ENCODE peak calls at places on chromosomes 12 and 14, in ten cellular contexts. One of them, this sample, is unnamed.
A peak's percentile ranks its signal among the peaks of the same experiment; 100 is the strongest.

GRCh38 chr12:92365836-92366235 is 220.2 kb upstream of the BTG1 start:
- DNase-seq in A549: no peak
- DNase-seq in astrocyte of the cerebellum: no peak
- DNase-seq in effector memory CD8-positive, alpha-beta T cell: no peak
- DNase-seq in stimulated activated CD8-positive, alpha-beta memory T cell treated with anti-CD3 and anti-CD28 coated beads, Interleukin-7, amount 100 ng/mL, for 1 hour: no peak
- DNase-seq in NCI-H187 treated with DMSO at 0.1 percent for 48 hours: no peak
- DNase-seq in nephron progenitor cell: no peak
- DNase-seq in amygdala: no peak
- DNase-seq in activated CD8-positive, alpha-beta memory T cell treated with anti-CD3 and anti-CD28 coated beads for 1 hour: no peak
- DNase-seq in NCI-H1694: no peak
- DNase-seq in this sample: no peak

GRCh38 chr14:74314576-74314975 is 11.8 kb upstream of the ABCD4 start:
- DNase-seq in A549: no peak
- DNase-seq in astrocyte of the cerebellum: no peak
- DNase-seq in effector memory CD8-positive, alpha-beta T cell: no peak
- DNase-seq in stimulated activated CD8-positive, alpha-beta memory T cell treated with anti-CD3 and anti-CD28 coated beads, Interleukin-7, amount 100 ng/mL, for 1 hour: no peak
- DNase-seq in NCI-H187 treated with DMSO at 0.1 percent for 48 hours: no peak
- DNase-seq in nephron progenitor cell: no peak
- DNase-seq in amygdala: no peak
- DNase-seq in activated CD8-positive, alpha-beta memory T cell treated with anti-CD3 and anti-CD28 coated beads for 1 hour: no peak
- DNase-seq in NCI-H1694: no peak
- DNase-seq in this sample: no peak

GRCh38 chr14:30551460-30551859 is 7.5 kb upstream of the G2E3 start:
- DNase-seq in A549: no peak
- DNase-seq in astrocyte of the cerebellum: no peak
- DNase-seq in effector memory CD8-positive, alpha-beta T cell: no peak
- DNase-seq in stimulated activated CD8-positive, alpha-beta memory T cell treated with anti-CD3 and anti-CD28 coated beads, Interleukin-7, amount 100 ng/mL, for 1 hour: no peak
- DNase-seq in NCI-H187 treated with DMSO at 0.1 percent for 48 hours: peak; percentile 70
- DNase-seq in nephron progenitor cell: no peak
- DNase-seq in amygdala: no peak
- DNase-seq in activated CD8-positive, alpha-beta memory T cell treated with anti-CD3 and anti-CD28 coated beads for 1 hour: no peak
- DNase-seq in NCI-H1694: no peak
- DNase-seq in this sample: no peak

GRCh38 chr12:13343380-13343779 is 146.9 kb downstream of the EMP1 start:
- DNase-seq in A549: no peak
- DNase-seq in astrocyte of the cerebellum: no peak
- DNase-seq in effector memory CD8-positive, alpha-beta T cell: no peak
- DNase-seq in stimulated activated CD8-positive, alpha-beta memory T cell treated with anti-CD3 and anti-CD28 coated beads, Interleukin-7, amount 100 ng/mL, for 1 hour: no peak
- DNase-seq in NCI-H187 treated with DMSO at 0.1 percent for 48 hours: no peak
- DNase-seq in nephron progenitor cell: no peak
- DNase-seq in amygdala: no peak
- DNase-seq in activated CD8-positive, alpha-beta memory T cell treated with anti-CD3 and anti-CD28 coated beads for 1 hour: no peak
- DNase-seq in NCI-H1694: no peak
- DNase-seq in this sample: no peak

GRCh38 chr12:22812531-22812930 is 187.6 kb downstream of the ETNK1 start:
- DNase-seq in A549: no peak
- DNase-seq in astrocyte of the cerebellum: no peak
- DNase-seq in effector memory CD8-positive, alpha-beta T cell: no peak
- DNase-seq in stimulated activated CD8-positive, alpha-beta memory T cell treated with anti-CD3 and anti-CD28 coated beads, Interleukin-7, amount 100 ng/mL, for 1 hour: no peak
- DNase-seq in NCI-H187 treated with DMSO at 0.1 percent for 48 hours: no peak
- DNase-seq in nephron progenitor cell: no peak
- DNase-seq in amygdala: no peak
- DNase-seq in activated CD8-positive, alpha-beta memory T cell treated with anti-CD3 and anti-CD28 coated beads for 1 hour: no peak
- DNase-seq in NCI-H1694: no peak
- DNase-seq in this sample: no peak

GRCh38 chr12:67716817-67717216 is 68.3 kb downstream of the DYRK2 start:
- DNase-seq in A549: no peak
- DNase-seq in astrocyte of the cerebellum: peak; percentile 46
- DNase-seq in effector memory CD8-positive, alpha-beta T cell: no peak
- DNase-seq in stimulated activated CD8-positive, alpha-beta memory T cell treated with anti-CD3 and anti-CD28 coated beads, Interleukin-7, amount 100 ng/mL, for 1 hour: no peak
- DNase-seq in NCI-H187 treated with DMSO at 0.1 percent for 48 hours: no peak
- DNase-seq in nephron progenitor cell: no peak
- DNase-seq in amygdala: no peak
- DNase-seq in activated CD8-positive, alpha-beta memory T cell treated with anti-CD3 and anti-CD28 coated beads for 1 hour: no peak
- DNase-seq in NCI-H1694: no peak
- DNase-seq in this sample: no peak

GRCh38 chr14:55975281-55975905 is 142.8 kb upstream of the PELI2 start:
- DNase-seq in A549: no peak
- DNase-seq in astrocyte of the cerebellum: no peak
- DNase-seq in effector memory CD8-positive, alpha-beta T cell: no peak
- DNase-seq in stimulated activated CD8-positive, alpha-beta memory T cell treated with anti-CD3 and anti-CD28 coated beads, Interleukin-7, amount 100 ng/mL, for 1 hour: no peak
- DNase-seq in NCI-H187 treated with DMSO at 0.1 percent for 48 hours: no peak
- DNase-seq in nephron progenitor cell: no peak
- DNase-seq in amygdala: no peak
- DNase-seq in activated CD8-positive, alpha-beta memory T cell treated with anti-CD3 and anti-CD28 coated beads for 1 hour: no peak
- DNase-seq in NCI-H1694: no peak
- DNase-seq in this sample: no peak

GRCh38 chr12:62113366-62114011 is 146.7 kb upstream of the USP15 start:
- DNase-seq in A549: no peak
- DNase-seq in astrocyte of the cerebellum: no peak
- DNase-seq in effector memory CD8-positive, alpha-beta T cell: no peak
- DNase-seq in stimulated activated CD8-positive, alpha-beta memory T cell treated with anti-CD3 and anti-CD28 coated beads, Interleukin-7, amount 100 ng/mL, for 1 hour: no peak
- DNase-seq in NCI-H187 treated with DMSO at 0.1 percent for 48 hours: no peak
- DNase-seq in nephron progenitor cell: no peak
- DNase-seq in amygdala: no peak
- DNase-seq in activated CD8-positive, alpha-beta memory T cell treated with anti-CD3 and anti-CD28 coated beads for 1 hour: no peak
- DNase-seq in NCI-H1694: no peak
- DNase-seq in this sample: no peak

GRCh38 chr12:2387051-2387834 is 334.5 kb downstream of the CACNA1C start:
- DNase-seq in A549: no peak
- DNase-seq in astrocyte of the cerebellum: no peak
- DNase-seq in effector memory CD8-positive, alpha-beta T cell: no peak
- DNase-seq in stimulated activated CD8-positive, alpha-beta memory T cell treated with anti-CD3 and anti-CD28 coated beads, Interleukin-7, amount 100 ng/mL, for 1 hour: no peak
- DNase-seq in NCI-H187 treated with DMSO at 0.1 percent for 48 hours: no peak
- DNase-seq in nephron progenitor cell: no peak
- DNase-seq in amygdala: no peak
- DNase-seq in activated CD8-positive, alpha-beta memory T cell treated with anti-CD3 and anti-CD28 coated beads for 1 hour: no peak
- DNase-seq in NCI-H1694: no peak
- DNase-seq in this sample: no peak

GRCh38 chr12:102735104-102735503 is 181.9 kb downstream of the PAH start:
- DNase-seq in A549: no peak
- DNase-seq in astrocyte of the cerebellum: no peak
- DNase-seq in effector memory CD8-positive, alpha-beta T cell: no peak
- DNase-seq in stimulated activated CD8-positive, alpha-beta memory T cell treated with anti-CD3 and anti-CD28 coated beads, Interleukin-7, amount 100 ng/mL, for 1 hour: no peak
- DNase-seq in NCI-H187 treated with DMSO at 0.1 percent for 48 hours: no peak
- DNase-seq in nephron progenitor cell: no peak
- DNase-seq in amygdala: no peak
- DNase-seq in activated CD8-positive, alpha-beta memory T cell treated with anti-CD3 and anti-CD28 coated beads for 1 hour: no peak
- DNase-seq in NCI-H1694: no peak
- DNase-seq in this sample: no peak

GRCh38 chr12:84270470-84271140 is 642.0 kb downstream of the SLC6A15 start:
- DNase-seq in A549: no peak
- DNase-seq in astrocyte of the cerebellum: no peak
- DNase-seq in effector memory CD8-positive, alpha-beta T cell: no peak
- DNase-seq in stimulated activated CD8-positive, alpha-beta memory T cell treated with anti-CD3 and anti-CD28 coated beads, Interleukin-7, amount 100 ng/mL, for 1 hour: no peak
- DNase-seq in NCI-H187 treated with DMSO at 0.1 percent for 48 hours: no peak
- DNase-seq in nephron progenitor cell: no peak
- DNase-seq in amygdala: no peak
- DNase-seq in activated CD8-positive, alpha-beta memory T cell treated with anti-CD3 and anti-CD28 coated beads for 1 hour: no peak
- DNase-seq in NCI-H1694: no peak
- DNase-seq in this sample: no peak

GRCh38 chr12:127145929-127146789 is 1120.8 kb upstream of the TMEM132C start:
- DNase-seq in A549: peak; percentile 68
- DNase-seq in astrocyte of the cerebellum: no peak
- DNase-seq in effector memory CD8-positive, alpha-beta T cell: peak; percentile 47
- DNase-seq in stimulated activated CD8-positive, alpha-beta memory T cell treated with anti-CD3 and anti-CD28 coated beads, Interleukin-7, amount 100 ng/mL, for 1 hour: peak; percentile 55
- DNase-seq in NCI-H187 treated with DMSO at 0.1 percent for 48 hours: no peak
- DNase-seq in nephron progenitor cell: no peak
- DNase-seq in amygdala: no peak
- DNase-seq in activated CD8-positive, alpha-beta memory T cell treated with anti-CD3 and anti-CD28 coated beads for 1 hour: peak; percentile 56
- DNase-seq in NCI-H1694: no peak
- DNase-seq in this sample: no peak

GRCh38 chr12:24396266-24396665 is 446.8 kb upstream of the SOX5 start:
- DNase-seq in A549: no peak
- DNase-seq in astrocyte of the cerebellum: no peak
- DNase-seq in effector memory CD8-positive, alpha-beta T cell: no peak
- DNase-seq in stimulated activated CD8-positive, alpha-beta memory T cell treated with anti-CD3 and anti-CD28 coated beads, Interleukin-7, amount 100 ng/mL, for 1 hour: no peak
- DNase-seq in NCI-H187 treated with DMSO at 0.1 percent for 48 hours: no peak
- DNase-seq in nephron progenitor cell: no peak
- DNase-seq in amygdala: no peak
- DNase-seq in activated CD8-positive, alpha-beta memory T cell treated with anti-CD3 and anti-CD28 coated beads for 1 hour: no peak
- DNase-seq in NCI-H1694: no peak
- DNase-seq in this sample: no peak

GRCh38 chr14:53495846-53496343 is 342.8 kb upstream of the DDHD1 start:
- DNase-seq in A549: no peak
- DNase-seq in astrocyte of the cerebellum: no peak
- DNase-seq in effector memory CD8-positive, alpha-beta T cell: no peak
- DNase-seq in stimulated activated CD8-positive, alpha-beta memory T cell treated with anti-CD3 and anti-CD28 coated beads, Interleukin-7, amount 100 ng/mL, for 1 hour: no peak
- DNase-seq in NCI-H187 treated with DMSO at 0.1 percent for 48 hours: no peak
- DNase-seq in nephron progenitor cell: no peak
- DNase-seq in amygdala: no peak
- DNase-seq in activated CD8-positive, alpha-beta memory T cell treated with anti-CD3 and anti-CD28 coated beads for 1 hour: no peak
- DNase-seq in NCI-H1694: no peak
- DNase-seq in this sample: no peak

GRCh38 chr14:89186850-89187376 is 230.1 kb downstream of the FOXN3 start:
- DNase-seq in A549: no peak
- DNase-seq in astrocyte of the cerebellum: no peak
- DNase-seq in effector memory CD8-positive, alpha-beta T cell: no peak
- DNase-seq in stimulated activated CD8-positive, alpha-beta memory T cell treated with anti-CD3 and anti-CD28 coated beads, Interleukin-7, amount 100 ng/mL, for 1 hour: no peak
- DNase-seq in NCI-H187 treated with DMSO at 0.1 percent for 48 hours: no peak
- DNase-seq in nephron progenitor cell: no peak
- DNase-seq in amygdala: no peak
- DNase-seq in activated CD8-positive, alpha-beta memory T cell treated with anti-CD3 and anti-CD28 coated beads for 1 hour: no peak
- DNase-seq in NCI-H1694: no peak
- DNase-seq in this sample: no peak

GRCh38 chr12:16499617-16500016 is 106.3 kb downstream of the LMO3 start:
- DNase-seq in A549: no peak
- DNase-seq in astrocyte of the cerebellum: no peak
- DNase-seq in effector memory CD8-positive, alpha-beta T cell: no peak
- DNase-seq in stimulated activated CD8-positive, alpha-beta memory T cell treated with anti-CD3 and anti-CD28 coated beads, Interleukin-7, amount 100 ng/mL, for 1 hour: no peak
- DNase-seq in NCI-H187 treated with DMSO at 0.1 percent for 48 hours: no peak
- DNase-seq in nephron progenitor cell: no peak
- DNase-seq in amygdala: no peak
- DNase-seq in activated CD8-positive, alpha-beta memory T cell treated with anti-CD3 and anti-CD28 coated beads for 1 hour: no peak
- DNase-seq in NCI-H1694: no peak
- DNase-seq in this sample: no peak

GRCh38 chr12:65923228-65923627 is 98.9 kb downstream of the HMGA2 start:
- DNase-seq in A549: no peak
- DNase-seq in astrocyte of the cerebellum: no peak
- DNase-seq in effector memory CD8-positive, alpha-beta T cell: no peak
- DNase-seq in stimulated activated CD8-positive, alpha-beta memory T cell treated with anti-CD3 and anti-CD28 coated beads, Interleukin-7, amount 100 ng/mL, for 1 hour: no peak
- DNase-seq in NCI-H187 treated with DMSO at 0.1 percent for 48 hours: no peak
- DNase-seq in nephron progenitor cell: no peak
- DNase-seq in amygdala: no peak
- DNase-seq in activated CD8-positive, alpha-beta memory T cell treated with anti-CD3 and anti-CD28 coated beads for 1 hour: no peak
- DNase-seq in NCI-H1694: no peak
- DNase-seq in this sample: no peak

GRCh38 chr14:32230695-32231280 is 27.7 kb upstream of the RNU6-8 start:
- DNase-seq in A549: peak; percentile 16
- DNase-seq in astrocyte of the cerebellum: no peak
- DNase-seq in effector memory CD8-positive, alpha-beta T cell: no peak
- DNase-seq in stimulated activated CD8-positive, alpha-beta memory T cell treated with anti-CD3 and anti-CD28 coated beads, Interleukin-7, amount 100 ng/mL, for 1 hour: no peak
- DNase-seq in NCI-H187 treated with DMSO at 0.1 percent for 48 hours: no peak
- DNase-seq in nephron progenitor cell: no peak
- DNase-seq in amygdala: no peak
- DNase-seq in activated CD8-positive, alpha-beta memory T cell treated with anti-CD3 and anti-CD28 coated beads for 1 hour: no peak
- DNase-seq in NCI-H1694: no peak
- DNase-seq in this sample: no peak

GRCh38 chr12:127942981-127943380 is 324.0 kb upstream of the TMEM132C start:
- DNase-seq in A549: no peak
- DNase-seq in astrocyte of the cerebellum: no peak
- DNase-seq in effector memory CD8-positive, alpha-beta T cell: no peak
- DNase-seq in stimulated activated CD8-positive, alpha-beta memory T cell treated with anti-CD3 and anti-CD28 coated beads, Interleukin-7, amount 100 ng/mL, for 1 hour: no peak
- DNase-seq in NCI-H187 treated with DMSO at 0.1 percent for 48 hours: no peak
- DNase-seq in nephron progenitor cell: no peak
- DNase-seq in amygdala: no peak
- DNase-seq in activated CD8-positive, alpha-beta memory T cell treated with anti-CD3 and anti-CD28 coated beads for 1 hour: no peak
- DNase-seq in NCI-H1694: no peak
- DNase-seq in this sample: no peak

GRCh38 chr14:83463500-83464098 is 1929.9 kb upstream of the SEL1L start:
- DNase-seq in A549: no peak
- DNase-seq in astrocyte of the cerebellum: peak; percentile 55
- DNase-seq in effector memory CD8-positive, alpha-beta T cell: no peak
- DNase-seq in stimulated activated CD8-positive, alpha-beta memory T cell treated with anti-CD3 and anti-CD28 coated beads, Interleukin-7, amount 100 ng/mL, for 1 hour: no peak
- DNase-seq in NCI-H187 treated with DMSO at 0.1 percent for 48 hours: no peak
- DNase-seq in nephron progenitor cell: peak; percentile 54
- DNase-seq in amygdala: peak; percentile 31
- DNase-seq in activated CD8-positive, alpha-beta memory T cell treated with anti-CD3 and anti-CD28 coated beads for 1 hour: no peak
- DNase-seq in NCI-H1694: peak; percentile 86
- DNase-seq in this sample: no peak

GRCh38 chr12:68349083-68349700 is 17.0 kb upstream of the MDM1 start:
- DNase-seq in A549: no peak
- DNase-seq in astrocyte of the cerebellum: no peak
- DNase-seq in effector memory CD8-positive, alpha-beta T cell: no peak
- DNase-seq in stimulated activated CD8-positive, alpha-beta memory T cell treated with anti-CD3 and anti-CD28 coated beads, Interleukin-7, amount 100 ng/mL, for 1 hour: no peak
- DNase-seq in NCI-H187 treated with DMSO at 0.1 percent for 48 hours: peak; percentile 100
- DNase-seq in nephron progenitor cell: no peak
- DNase-seq in amygdala: no peak
- DNase-seq in activated CD8-positive, alpha-beta memory T cell treated with anti-CD3 and anti-CD28 coated beads for 1 hour: no peak
- DNase-seq in NCI-H1694: no peak
- DNase-seq in this sample: no peak

GRCh38 chr14:69573841-69574265 is 818 bp downstream of the CCDC177 start:
- DNase-seq in A549: no peak
- DNase-seq in astrocyte of the cerebellum: no peak
- DNase-seq in effector memory CD8-positive, alpha-beta T cell: no peak
- DNase-seq in stimulated activated CD8-positive, alpha-beta memory T cell treated with anti-CD3 and anti-CD28 coated beads, Interleukin-7, amount 100 ng/mL, for 1 hour: no peak
- DNase-seq in NCI-H187 treated with DMSO at 0.1 percent for 48 hours: peak; percentile 68
- DNase-seq in nephron progenitor cell: peak; percentile 44
- DNase-seq in amygdala: no peak
- DNase-seq in activated CD8-positive, alpha-beta memory T cell treated with anti-CD3 and anti-CD28 coated beads for 1 hour: no peak
- DNase-seq in NCI-H1694: peak; percentile 61
- DNase-seq in this sample: no peak

GRCh38 chr12:118760623-118761022 is 220.7 kb upstream of the SRRM4 start:
- DNase-seq in A549: no peak
- DNase-seq in astrocyte of the cerebellum: no peak
- DNase-seq in effector memory CD8-positive, alpha-beta T cell: no peak
- DNase-seq in stimulated activated CD8-positive, alpha-beta memory T cell treated with anti-CD3 and anti-CD28 coated beads, Interleukin-7, amount 100 ng/mL, for 1 hour: no peak
- DNase-seq in NCI-H187 treated with DMSO at 0.1 percent for 48 hours: no peak
- DNase-seq in nephron progenitor cell: no peak
- DNase-seq in amygdala: no peak
- DNase-seq in activated CD8-positive, alpha-beta memory T cell treated with anti-CD3 and anti-CD28 coated beads for 1 hour: no peak
- DNase-seq in NCI-H1694: no peak
- DNase-seq in this sample: no peak

GRCh38 chr12:107319536-107320030 is 226.2 kb upstream of the CRY1 start:
- DNase-seq in A549: no peak
- DNase-seq in astrocyte of the cerebellum: no peak
- DNase-seq in effector memory CD8-positive, alpha-beta T cell: no peak
- DNase-seq in stimulated activated CD8-positive, alpha-beta memory T cell treated with anti-CD3 and anti-CD28 coated beads, Interleukin-7, amount 100 ng/mL, for 1 hour: no peak
- DNase-seq in NCI-H187 treated with DMSO at 0.1 percent for 48 hours: no peak
- DNase-seq in nephron progenitor cell: peak; percentile 50
- DNase-seq in amygdala: no peak
- DNase-seq in activated CD8-positive, alpha-beta memory T cell treated with anti-CD3 and anti-CD28 coated beads for 1 hour: no peak
- DNase-seq in NCI-H1694: no peak
- DNase-seq in this sample: no peak

GRCh38 chr14:29930283-29930682 is 2.6 kb upstream of the PRKD1 start:
- DNase-seq in A549: no peak
- DNase-seq in astrocyte of the cerebellum: no peak
- DNase-seq in effector memory CD8-positive, alpha-beta T cell: no peak
- DNase-seq in stimulated activated CD8-positive, alpha-beta memory T cell treated with anti-CD3 and anti-CD28 coated beads, Interleukin-7, amount 100 ng/mL, for 1 hour: no peak
- DNase-seq in NCI-H187 treated with DMSO at 0.1 percent for 48 hours: no peak
- DNase-seq in nephron progenitor cell: no peak
- DNase-seq in amygdala: no peak
- DNase-seq in activated CD8-positive, alpha-beta memory T cell treated with anti-CD3 and anti-CD28 coated beads for 1 hour: no peak
- DNase-seq in NCI-H1694: no peak
- DNase-seq in this sample: no peak

GRCh38 chr12:48794870-48795269 is 6.0 kb upstream of the ADCY6 start:
- DNase-seq in A549: no peak
- DNase-seq in astrocyte of the cerebellum: no peak
- DNase-seq in effector memory CD8-positive, alpha-beta T cell: no peak
- DNase-seq in stimulated activated CD8-positive, alpha-beta memory T cell treated with anti-CD3 and anti-CD28 coated beads, Interleukin-7, amount 100 ng/mL, for 1 hour: no peak
- DNase-seq in NCI-H187 treated with DMSO at 0.1 percent for 48 hours: no peak
- DNase-seq in nephron progenitor cell: no peak
- DNase-seq in amygdala: no peak
- DNase-seq in activated CD8-positive, alpha-beta memory T cell treated with anti-CD3 and anti-CD28 coated beads for 1 hour: no peak
- DNase-seq in NCI-H1694: no peak
- DNase-seq in this sample: no peak

GRCh38 chr12:110565919-110566871 is 16.9 kb downstream of the PPTC7 start:
- DNase-seq in A549: no peak
- DNase-seq in astrocyte of the cerebellum: no peak
- DNase-seq in effector memory CD8-positive, alpha-beta T cell: no peak
- DNase-seq in stimulated activated CD8-positive, alpha-beta memory T cell treated with anti-CD3 and anti-CD28 coated beads, Interleukin-7, amount 100 ng/mL, for 1 hour: no peak
- DNase-seq in NCI-H187 treated with DMSO at 0.1 percent for 48 hours: no peak
- DNase-seq in nephron progenitor cell: no peak
- DNase-seq in amygdala: no peak
- DNase-seq in activated CD8-positive, alpha-beta memory T cell treated with anti-CD3 and anti-CD28 coated beads for 1 hour: no peak
- DNase-seq in NCI-H1694: no peak
- DNase-seq in this sample: no peak

GRCh38 chr12:45191239-45191638 is 24.7 kb upstream of the ANO6 start:
- DNase-seq in A549: no peak
- DNase-seq in astrocyte of the cerebellum: no peak
- DNase-seq in effector memory CD8-positive, alpha-beta T cell: no peak
- DNase-seq in stimulated activated CD8-positive, alpha-beta memory T cell treated with anti-CD3 and anti-CD28 coated beads, Interleukin-7, amount 100 ng/mL, for 1 hour: no peak
- DNase-seq in NCI-H187 treated with DMSO at 0.1 percent for 48 hours: no peak
- DNase-seq in nephron progenitor cell: no peak
- DNase-seq in amygdala: no peak
- DNase-seq in activated CD8-positive, alpha-beta memory T cell treated with anti-CD3 and anti-CD28 coated beads for 1 hour: no peak
- DNase-seq in NCI-H1694: no peak
- DNase-seq in this sample: no peak

This sample was measured in RWPE2.